ENCODE peak calls at places on chromosomes 4 and X, in four cellular contexts. N is NCI-H446 treated with DMSO at 0.1 percent for 48 hours, B is GM12865, O is ELR. F is an unnamed sample.

GRCh38 chr4:126047114-126047513 is 732.4 kb downstream of the FAT4 start:
- DNase-seq in N (no peak), O (no peak), B (no peak), F (no peak)

GRCh38 chr4:97317691-97318090 is 825.6 kb downstream of the STPG2 start:
- DNase-seq in N (no peak), B (no peak), O (no peak), F (no peak)

GRCh38 chr4:15695240-15695699 is 7.6 kb upstream of the BST1 start:
- DNase-seq in B (no peak), O (peak), N (peak), F (no peak)

GRCh38 chr4:177051473-177052060 is 258.1 kb upstream of the NEIL3 start:
- DNase-seq in O (peak), B (peak), N (no peak), F (peak)

GRCh38 chr4:48706741-48707140 is 73.3 kb downstream of the FRYL start:
- DNase-seq in O (no peak), B (no peak), N (no peak), F (no peak)

GRCh38 chr4:40255722-40256281 is 59.0 kb downstream of the RHOH start:
- DNase-seq in O (peak), B (no peak), N (no peak), F (no peak)

GRCh38 chr4:162241857-162242256 is 78.1 kb upstream of the FSTL5 start:
- DNase-seq in N (no peak), B (no peak), O (no peak), F (peak)

GRCh38 chr4:70183168-70183939 is 12.2 kb upstream of the ODAM start:
- DNase-seq in N (peak), O (peak), B (peak), F (peak)

GRCh38 chr4:147987252-147987651 is 255.4 kb downstream of the ARHGAP10 start:
- DNase-seq in B (peak), O (no peak), N (no peak), F (peak)

GRCh38 chr4:66564901-66565648 is 894.8 kb upstream of the EPHA5 start:
- DNase-seq in B (no peak), O (peak), N (no peak), F (no peak)

GRCh38 chrX:16712116-16712824 is at the start of gene CTPS2:
- DNase-seq in B (peak), O (peak), N (no peak), F (peak)

GRCh38 chr4:61312526-61312925 is 112.4 kb downstream of the ADGRL3 start:
- DNase-seq in N (no peak), O (peak), B (no peak), F (no peak)

GRCh38 chr4:19497692-19498091 is 754.0 kb upstream of the SLIT2 start:
- DNase-seq in B (no peak), O (no peak), N (no peak), F (no peak)

GRCh38 chr4:101669138-101669831 is 121.2 kb upstream of the BANK1 start:
- DNase-seq in B (no peak), O (peak), N (peak), F (no peak)

GRCh38 chr4:122661176-122661575 is 40.3 kb upstream of the IL21 start:
- DNase-seq in N (no peak), O (no peak), B (no peak), F (no peak)